ENCODE peak calls at places on chromosomes 4 and X, in eight cellular contexts. A is uterus, W is GM23248, I is adrenal gland, E is cardiac muscle cell, O is MG63, D is left ventricle myocardium inferior, H is H7. N is an unnamed sample. For H3K27me3, the result is how much of the 10 kb centered on the place peaks cover.

GRCh38 chrX:109927663-109928273 is 75.1 kb upstream of the TMEM164 start:
- DNase-seq in W (no peak), O (no peak), H (no peak), E (no peak), I (no peak), A (no peak), D (peak), N (no peak)

GRCh38 chrX:2708016-2708415 is 16.9 kb downstream of the CD99 start:
- DNase-seq in H (no peak), W (peak), A (no peak), I (no peak), O (no peak), E (no peak), D (no peak), N (no peak)

GRCh38 chr4:38678078-38678477 is 14.1 kb downstream of the KLF3 start:
- DNase-seq in O (peak), E (peak), D (no peak), A (no peak), W (peak), I (peak), H (no peak), N (no peak)

GRCh38 chr4:76036855-76037254 is 985 bp upstream of the CXCL11 start:
- DNase-seq in D (no peak), W (no peak), E (no peak), O (no peak), A (no peak), H (no peak), I (no peak), N (no peak)

GRCh38 chrX:136731207-136731782 is 49.4 kb downstream of the ARHGEF6 start:
- DNase-seq in W (no peak), I (no peak), O (peak), H (no peak), D (no peak), A (no peak), E (no peak), N (no peak)

GRCh38 chrX:107154787-107155620 is 36.4 kb upstream of the RBM41 start:
- DNase-seq in I (no peak), H (peak), E (no peak), A (no peak), W (peak), D (no peak), O (no peak), N (no peak)

GRCh38 chr4:102535398-102536082 is 34.4 kb downstream of the NFKB1 start:
- DNase-seq in O (no peak), W (peak), H (no peak), E (peak), I (no peak), D (no peak), A (no peak), N (no peak)

GRCh38 chr4:186845137-186845842 is 121.6 kb upstream of the FAT1 start:
- DNase-seq in W (peak), E (peak), H (no peak), D (no peak), A (peak), O (peak), I (no peak), N (no peak)

GRCh38 chr4:173448919-173449641 is 50.2 kb upstream of the SCRG1 start:
- DNase-seq in D (peak), O (no peak), I (no peak), A (no peak), H (no peak), E (no peak), W (peak), N (peak)

GRCh38 chrX:49233887-49234555 is 881 bp upstream of the CACNA1F start:
- DNase-seq in I (no peak), D (no peak), W (peak), H (peak), O (no peak), E (no peak), A (no peak), N (no peak)

GRCh38 chr4:113012776-113013175 is 36.7 kb upstream of the ANK2 start:
- DNase-seq in E (no peak), I (no peak), D (no peak), W (no peak), O (no peak), H (no peak), A (no peak), N (no peak)

GRCh38 chr4:161546902-161547301 is 616.9 kb downstream of the FSTL5 start:
- DNase-seq in E (peak), D (no peak), W (no peak), A (no peak), O (peak), I (no peak), H (no peak), N (no peak)

GRCh38 chr4:168710353-168710946 is 213.6 kb downstream of the PALLD start:
- DNase-seq in E (peak), H (peak), D (no peak), A (peak), O (no peak), I (peak), W (peak), N (no peak)

GRCh38 chr4:83172371-83172770 is 57.8 kb upstream of the PLAC8 start:
- DNase-seq in A (no peak), H (no peak), W (no peak), E (no peak), I (no peak), D (no peak), O (no peak), N (no peak)

GRCh38 chrX:149497626-149498025 is 7.5 kb downstream of the IDS start:
- DNase-seq in A (no peak), D (no peak), O (peak), E (no peak), H (no peak), I (no peak), W (peak), N (no peak)

GRCh38 chr4:1961563-1961962 is 47.2 kb downstream of the NELFA start:
- DNase-seq in A (no peak), O (no peak), H (no peak), W (no peak), E (no peak), I (no peak), D (no peak), N (no peak)

GRCh38 chr4:157222764-157223145 is 2.2 kb downstream of the GRIA2 start:
- DNase-seq in I (no peak), A (peak), H (no peak), W (no peak), D (no peak), O (no peak), E (no peak), N (no peak)

GRCh38 chr4:157221895-157222763 is 1.6 kb downstream of the GRIA2 start:
- DNase-seq in I (no peak), D (no peak), O (peak), H (peak), A (peak), W (peak), E (no peak), N (no peak)

GRCh38 chr4:157217708-157218107 is 2.8 kb upstream of the GRIA2 start:
- DNase-seq in E (peak), I (no peak), A (no peak), D (no peak), W (peak), O (no peak), H (no peak), N (no peak)

GRCh38 chr4:157221426-157221894 is 932 bp downstream of the GRIA2 start:
- DNase-seq in H (peak), O (no peak), I (no peak), A (peak), D (no peak), W (no peak), E (no peak), N (no peak)

GRCh38 chr4:157220026-157220881 is at the start of gene GRIA2:
- DNase-seq in D (no peak), W (peak), O (peak), E (peak), A (peak), H (peak), I (peak), N (no peak)
- H3K27me3 ChIP-seq in D (half or more), W (half or more), O (half or more), E (half or more), A (under half), H (half or more), I (under half), N (under half)

GRCh38 chr4:5932021-5932553 is 39.2 kb upstream of the CRMP1 start:
- DNase-seq in W (no peak), H (no peak), E (no peak), I (no peak), A (no peak), O (no peak), D (no peak), N (no peak)
- H3K27me3 ChIP-seq in W (under half), H (under half), E (under half), I (under half), A (under half), O (under half), D (half or more), N (under half)

DNA sequence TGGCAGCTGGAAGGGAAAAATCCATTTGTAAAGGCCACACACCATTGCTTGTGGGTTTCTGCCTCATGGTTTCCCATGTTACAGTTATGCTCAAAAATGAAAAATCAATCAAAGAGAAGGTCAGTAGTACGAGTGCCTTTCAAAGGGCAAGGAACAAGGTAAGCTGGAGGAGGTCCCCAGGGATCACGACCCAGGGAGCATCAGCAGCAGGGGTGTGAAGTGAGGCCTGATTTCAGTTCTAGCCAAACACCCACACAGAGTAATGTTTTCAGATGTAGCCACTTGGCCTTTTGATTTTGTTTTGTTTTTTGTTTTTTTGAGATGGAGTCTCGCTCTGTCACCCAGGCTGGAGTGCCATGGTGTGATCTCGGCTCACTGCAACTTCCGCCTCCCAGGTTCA is 69.4 kb upstream of the AFAP1 start:
- DNase-seq in W (no peak), A (no peak), I (no peak), O (no peak), D (no peak), E (no peak), H (no peak), N (no peak)
- H3K27me3 ChIP-seq in W (half or more), A (under half), I (under half), O (under half), D (under half), E (under half), H (under half), N (under half)

DNA sequence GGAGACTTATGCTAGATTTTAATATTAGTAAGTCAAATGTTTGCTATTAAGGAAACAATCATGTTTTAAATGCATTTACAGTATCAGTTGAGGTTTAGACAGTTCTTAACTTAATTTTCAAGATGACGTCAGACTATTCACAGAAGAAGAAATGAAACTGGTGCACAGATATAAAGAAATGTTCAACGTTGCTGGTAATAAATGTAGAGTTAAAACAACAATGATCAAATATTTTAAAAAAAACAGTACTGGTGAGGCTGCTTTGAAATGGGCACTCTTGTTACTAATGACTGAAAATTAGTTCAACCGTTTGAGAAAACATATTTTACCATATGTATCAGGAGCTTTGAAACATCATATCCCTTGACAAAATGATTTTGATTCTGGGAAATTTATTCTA is 44.2 kb downstream of the ABHD18 start:
- DNase-seq in W (no peak), A (no peak), O (no peak), I (no peak), D (no peak), H (no peak), E (no peak), N (peak)
- H3K27me3 ChIP-seq in W (under half), A (under half), O (under half), I (under half), D (under half), H (under half), E (under half), N (under half)

GRCh38 chrX:32642283-32642682 is 569.1 kb downstream of the DMD start:
- DNase-seq in D (no peak), W (no peak), O (no peak), A (no peak), I (no peak), H (no peak), E (no peak), N (no peak)
- H3K27me3 ChIP-seq in D (under half), W (under half), O (under half), A (under half), I (under half), H (under half), E (under half), N (under half)

GRCh38 chr4:3464911-3465697 is 2.0 kb downstream of the DOK7 start:
- DNase-seq in O (no peak), D (peak), W (no peak), A (no peak), E (no peak), I (no peak), H (peak), N (no peak)

GRCh38 chr4:3464349-3464905 is 1.3 kb downstream of the DOK7 start:
- DNase-seq in W (no peak), H (no peak), I (no peak), D (peak), E (no peak), O (no peak), A (no peak), N (no peak)

GRCh38 chr4:3466691-3467600 is 3.8 kb downstream of the DOK7 start:
- DNase-seq in A (no peak), W (no peak), D (peak), O (no peak), H (peak), E (no peak), I (no peak), N (no peak)

GRCh38 chr4:3467601-3468031 is 4.5 kb downstream of the DOK7 start:
- DNase-seq in I (no peak), A (no peak), O (no peak), H (peak), E (no peak), W (no peak), D (no peak), N (peak)

DNA sequence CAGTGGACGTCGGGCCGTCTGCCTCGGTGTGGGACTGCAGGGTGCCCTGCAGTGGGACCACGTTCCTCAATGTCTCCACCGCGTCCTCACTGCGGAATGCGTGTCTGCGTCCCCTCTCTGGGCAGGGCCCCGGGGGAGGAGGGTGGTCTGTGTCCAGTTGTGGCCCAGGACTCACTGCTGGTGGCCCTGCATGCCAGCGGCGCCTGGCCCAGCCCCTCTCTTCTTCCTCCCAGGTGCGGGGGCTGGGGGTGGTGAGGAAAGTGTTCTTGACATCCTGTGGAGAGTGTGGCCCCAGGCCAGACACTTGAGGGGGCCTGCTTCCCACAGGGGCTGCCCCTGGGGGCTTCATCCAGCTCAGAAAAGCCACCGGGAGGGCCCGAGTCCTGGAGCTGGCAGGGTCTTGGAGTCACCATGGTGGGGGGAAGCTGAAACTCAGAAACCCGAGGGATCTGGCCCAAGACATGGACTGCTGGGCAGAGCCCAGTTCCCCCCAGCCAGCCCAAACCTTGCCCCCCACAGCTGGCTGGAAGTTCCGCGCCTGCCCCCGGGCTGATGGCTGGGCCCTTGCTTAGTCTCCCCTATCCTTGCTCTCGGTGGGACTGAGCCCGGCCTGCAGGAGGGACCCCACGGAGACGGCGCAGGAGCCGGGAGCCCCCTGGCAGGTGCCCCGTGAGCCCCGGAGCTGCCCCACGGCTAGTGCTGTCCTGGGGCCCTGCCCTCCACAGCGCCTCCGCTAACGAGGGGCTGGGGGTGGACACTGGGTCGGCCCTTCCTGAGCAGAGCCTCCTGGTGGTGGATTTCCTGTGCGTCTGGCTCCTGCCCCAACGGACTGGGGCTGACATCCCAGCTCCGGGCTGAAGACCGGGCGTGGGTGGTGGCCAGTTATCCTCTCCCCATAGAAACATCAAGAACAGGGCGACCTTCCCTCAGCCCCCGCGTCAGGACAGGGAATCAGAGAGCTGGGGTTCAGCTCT is 2.9 kb downstream of the DOK7 start:
- DNase-seq in W (peak), O (no peak), A (no peak), H (peak), D (peak), E (no peak), I (no peak), N (no peak)
- H3K27me3 ChIP-seq in W (under half), O (under half), A (under half), H (under half), D (half or more), E (under half), I (under half), N (under half)